ENCODE peak calls at places on chromosomes 13 and 19, in five cellular contexts. P is activated CD4-positive, alpha-beta T cell treated with anti-CD3 and anti-CD28 coated beads, Interleukin-2, amount 50 U/mL, for 1 hour; O is iris pigment epithelial cell; Z is ELR; R is NCI-H82. E is an unnamed sample.

GRCh38 chr13:48534911-48535501 is 2.1 kb upstream of the RCBTB2 start:
- DNase-seq in R (no peak), O (no peak), P (no peak), Z (no peak), E (no peak)

GRCh38 chr13:107581009-107581408 is 634.3 kb downstream of the LIG4 start:
- DNase-seq in O (no peak), Z (no peak), P (no peak), R (no peak), E (no peak)

GRCh38 chr19:46719629-46720515 is 3.0 kb upstream of the PRKD2 start:
- DNase-seq in P (no peak), O (no peak), R (peak), Z (no peak), E (no peak)

GRCh38 chr13:43132228-43132627 is 108.8 kb downstream of the DNAJC15 start:
- DNase-seq in O (peak), R (peak), P (no peak), Z (peak), E (no peak)

GRCh38 chr13:48570225-48570828 is 37.4 kb upstream of the RCBTB2 start:
- DNase-seq in Z (no peak), R (no peak), O (no peak), P (no peak), E (no peak)

GRCh38 chr13:81350056-81350455 is 1009.1 kb upstream of the SPRY2 start:
- DNase-seq in Z (no peak), R (no peak), P (no peak), O (no peak), E (no peak)

GRCh38 chr13:27924529-27925141 is 4.8 kb downstream of the PDX1 start:
- DNase-seq in P (no peak), O (no peak), Z (no peak), R (no peak), E (no peak)

GRCh38 chr13:57036290-57036689 is 104.4 kb upstream of the PRR20A start:
- DNase-seq in Z (no peak), R (no peak), P (no peak), O (no peak), E (no peak)

GRCh38 chr19:28881616-28882015 is 331.3 kb downstream of the UQCRFS1 start:
- DNase-seq in O (no peak), P (no peak), Z (no peak), R (no peak), E (no peak)

GRCh38 chr13:61670384-61671161 is 254.9 kb upstream of the PCDH20 start:
- DNase-seq in P (no peak), R (no peak), O (no peak), Z (no peak), E (no peak)

GRCh38 chr13:25249001-25249543 is 38.2 kb downstream of the MTMR6 start:
- DNase-seq in Z (peak), P (no peak), R (peak), O (peak), E (no peak)

GRCh38 chr19:39502640-39503417 is 4.1 kb downstream of the DLL3 start:
- DNase-seq in P (peak), R (peak), Z (peak), O (peak), E (no peak)